ENCODE peak calls at places on chromosomes 6 and 20, in six cellular contexts. X, R, P, A, O and E are unnamed samples.

GRCh38 chr6:144395014-144395413 is 109.9 kb downstream of the UTRN start:
- DNase-seq in X (no peak), R (no peak), P (no peak), A (no peak), O (no peak), E (no peak)

GRCh38 chr6:55916188-55916587 is 40.8 kb upstream of the BMP5 start:
- DNase-seq in X (no peak), R (no peak), P (no peak), A (peak; percentile 52), O (peak; percentile 16), E (no peak)

GRCh38 chr6:143999406-143999805 is 8.7 kb downstream of the PLAGL1 start:
- DNase-seq in X (no peak), R (no peak), P (no peak), A (peak; percentile 66), O (peak; percentile 62), E (no peak)

GRCh38 chr6:87808005-87808757 is 106.1 kb upstream of the AKIRIN2 start:
- DNase-seq in X (no peak), R (no peak), P (no peak), A (peak; percentile 31), O (peak; percentile 94), E (no peak)

GRCh38 chr6:143516700-143517446 is 5.4 kb upstream of the FUCA2 start:
- DNase-seq in X (no peak), R (no peak), P (no peak), A (no peak), O (no peak), E (no peak)

GRCh38 chr6:111650049-111650448 is 44.4 kb upstream of the TRAF3IP2 start:
- DNase-seq in X (no peak), R (peak; percentile 64), P (no peak), A (no peak), O (no peak), E (no peak)

GRCh38 chr6:146470091-146470770 is 73.4 kb upstream of the RAB32 start:
- DNase-seq in X (no peak), R (no peak), P (no peak), A (no peak), O (peak; percentile 37), E (no peak)

GRCh38 chr6:144262470-144263369 is 22.4 kb upstream of the UTRN start:
- DNase-seq in X (no peak), R (no peak), P (no peak), A (no peak), O (peak; percentile 8), E (no peak)

GRCh38 chr20:16674243-16674642 is 55.6 kb upstream of the SNRPB2 start:
- DNase-seq in X (no peak), R (no peak), P (no peak), A (no peak), O (no peak), E (no peak)

GRCh38 chr20:38450412-38450975 is 15.4 kb upstream of the SNHG17 start:
- DNase-seq in X (no peak), R (no peak), P (no peak), A (peak; percentile 44), O (peak; percentile 39), E (no peak)

GRCh38 chr20:1479831-1480595 is 11.2 kb downstream of the SIRPB2 start:
- DNase-seq in X (no peak), R (no peak), P (no peak), A (no peak), O (no peak), E (no peak)

GRCh38 chr6:113148576-113148975 is 708.6 kb upstream of the MARCKS start:
- DNase-seq in X (no peak), R (no peak), P (no peak), A (peak; percentile 14), O (no peak), E (no peak)

GRCh38 chr6:81485395-81485794 is 267.1 kb downstream of the TENT5A start:
- DNase-seq in X (no peak), R (no peak), P (no peak), A (no peak), O (no peak), E (no peak)

GRCh38 chr6:125415921-125416320 is 114.2 kb upstream of the HDDC2 start:
- DNase-seq in X (no peak), R (no peak), P (no peak), A (no peak), O (peak; percentile 66), E (no peak)

GRCh38 chr20:63099426-63100267 is 92.9 kb upstream of the BHLHE23 start:
- DNase-seq in X (peak; percentile 15), R (no peak), P (peak; percentile 36), A (no peak), O (no peak), E (no peak)

GRCh38 chr6:48184644-48185043 is 73.6 kb upstream of the PTCHD4 start:
- DNase-seq in X (no peak), R (no peak), P (no peak), A (no peak), O (no peak), E (no peak)

GRCh38 chr20:46315311-46315710 is 7.0 kb upstream of the CDH22 start:
- DNase-seq in X (no peak), R (no peak), P (no peak), A (no peak), O (no peak), E (no peak)

GRCh38 chr20:25336561-25337422 is 53.8 kb downstream of the ABHD12 start:
- DNase-seq in X (no peak), R (no peak), P (no peak), A (peak; percentile 48), O (peak; percentile 81), E (no peak)

GRCh38 chr20:23451956-23452487 is 654 bp downstream of the CST11 start:
- DNase-seq in X (no peak), R (no peak), P (no peak), A (no peak), O (no peak), E (no peak)

GRCh38 chr6:30357678-30358339 is 12.9 kb downstream of the RPP21 start:
- DNase-seq in X (peak; percentile 71), R (no peak), P (no peak), A (peak; percentile 72), O (peak; percentile 75), E (peak; percentile 55)

GRCh38 chr20:23305098-23305497 is 45.5 kb upstream of the NXT1 start:
- DNase-seq in X (no peak), R (no peak), P (peak; percentile 19), A (peak; percentile 52), O (peak; percentile 23), E (no peak)

GRCh38 chr6:3347826-3348225 is 89.1 kb downstream of the PSMG4 start:
- DNase-seq in X (no peak), R (no peak), P (no peak), A (no peak), O (no peak), E (no peak)

GRCh38 chr6:17842014-17842776 is 135.5 kb upstream of the NUP153 start:
- DNase-seq in X (no peak), R (no peak), P (no peak), A (no peak), O (no peak), E (no peak)

GRCh38 chr6:3364391-3364790 is 92.5 kb downstream of the SLC22A23 start:
- DNase-seq in X (no peak), R (no peak), P (no peak), A (no peak), O (no peak), E (no peak)

GRCh38 chr6:133953634-133954415 is 801 bp downstream of the TBPL1 start:
- DNase-seq in X (peak; percentile 33), R (no peak), P (no peak), A (no peak), O (no peak), E (no peak)

GRCh38 chr6:154849475-154849874 is 116.3 kb downstream of the SCAF8 start:
- DNase-seq in X (no peak), R (no peak), P (no peak), A (no peak), O (no peak), E (no peak)

GRCh38 chr20:57169162-57169561 is 97.3 kb downstream of the BMP7 start:
- DNase-seq in X (no peak), R (no peak), P (no peak), A (no peak), O (no peak), E (no peak)

GRCh38 chr6:47288245-47289090 is 21.2 kb downstream of the TNFRSF21 start:
- DNase-seq in X (no peak), R (no peak), P (no peak), A (no peak), O (no peak), E (no peak)

GRCh38 chr20:20321134-20321533 is 46.8 kb upstream of the INSM1 start:
- DNase-seq in X (no peak), R (no peak), P (no peak), A (no peak), O (peak; percentile 49), E (no peak)

GRCh38 chr6:19837511-19838441 is 606 bp downstream of the ID4 start:
- DNase-seq in X (peak; percentile 74), R (peak; percentile 87), P (peak; percentile 52), A (peak; percentile 37), O (peak; percentile 26), E (no peak)

GRCh38 chr6:43992783-43993505 is 134.3 kb downstream of the MRPL14 start:
- DNase-seq in X (no peak), R (no peak), P (no peak), A (no peak), O (no peak), E (no peak)

GRCh38 chr6:75893058-75893775 is 144.2 kb downstream of the MYO6 start:
- DNase-seq in X (no peak), R (no peak), P (no peak), A (peak; percentile 83), O (peak; percentile 68), E (no peak)

GRCh38 chr6:108872001-108872974 is 24.1 kb downstream of the ARMC2 start:
- DNase-seq in X (no peak), R (no peak), P (no peak), A (no peak), O (no peak), E (no peak)

GRCh38 chr6:149699150-149699549 is 18.8 kb downstream of the LATS1 start:
- DNase-seq in X (no peak), R (no peak), P (no peak), A (no peak), O (no peak), E (no peak)
- TF ChIP-seq CTCF in X (no peak), R (no peak), P (no peak), A (no peak), O (peak; percentile 11), E (peak; percentile 13)

GRCh38 chr6:28254340-28254618 is 2.2 kb upstream of the ZKSCAN4 start:
- DNase-seq in X (no peak), R (no peak), P (no peak), A (no peak), O (no peak), E (no peak)
- TF ChIP-seq CTCF in X (no peak), R (no peak), P (no peak), A (no peak), O (no peak), E (no peak)

DNA sequence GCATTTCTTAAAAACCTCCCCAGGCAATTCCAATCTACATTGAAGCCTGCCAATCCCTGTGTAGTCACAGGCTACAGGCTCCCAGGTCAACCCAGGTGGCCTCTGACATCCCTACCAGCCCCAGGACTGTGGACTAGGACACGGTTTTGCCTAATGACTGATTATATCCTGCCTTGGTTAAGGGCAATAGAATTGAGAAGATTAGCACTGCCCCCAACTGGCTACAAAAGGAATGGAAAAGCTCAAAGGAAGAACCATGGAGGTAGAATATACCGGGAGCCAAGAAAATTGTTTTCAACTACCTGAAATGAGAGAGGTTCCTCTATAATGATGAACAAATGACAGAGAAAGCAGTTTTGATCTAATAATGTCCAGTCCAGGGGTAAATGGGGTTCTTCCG is 421.1 kb upstream of the AGPAT4 start:
- DNase-seq in X (no peak), R (no peak), P (no peak), A (peak; percentile 24), O (peak; percentile 2), E (no peak)
- TF ChIP-seq CTCF in X (peak; percentile 22), R (no peak), P (peak; percentile 21), A (peak; percentile 61), O (peak; percentile 32), E (peak; percentile 58)

GRCh38 chr6:169487579-169488205 is 214.1 kb downstream of the WDR27 start:
- DNase-seq in X (no peak), R (no peak), P (no peak), A (peak; percentile 24), O (no peak), E (no peak)
- TF ChIP-seq CTCF in X (no peak), R (no peak), P (no peak), A (peak; percentile 30), O (peak; percentile 7), E (no peak)